ENCODE peak calls at places on chromosomes 1 and 21, in eight cellular contexts. I is activated T-cell treated with anti-CD3 and anti-CD28 coated beads for 4 hours, B is EL, E is astrocyte of the hippocampus, L is T-helper 22 cell, H is NCI-H1694, Y is astrocyte of the spinal cord, X is HEK293T. W is an unnamed sample.

GRCh38 chr1:36109041-36109679 is 15.9 kb downstream of the COL8A2 start:
- DNase-seq in Y (peak), I (no peak), E (peak), L (no peak), X (no peak), H (no peak), B (peak), W (peak)

GRCh38 chr21:45317401-45318145 is 29.9 kb upstream of the POFUT2 start:
- DNase-seq in H (no peak), L (no peak), X (no peak), I (no peak), B (peak), E (peak), Y (peak), W (peak)

GRCh38 chr1:35062518-35063196 is 16.5 kb upstream of the ZMYM1 start:
- DNase-seq in E (peak), B (peak), X (no peak), Y (peak), I (no peak), H (no peak), L (no peak), W (no peak)

GRCh38 chr1:113140588-113141446 is 67.8 kb downstream of the LRIG2 start:
- DNase-seq in X (peak), L (peak), Y (peak), I (peak), B (peak), E (peak), H (peak), W (peak)

GRCh38 chr1:224819861-224820260 is 109.6 kb upstream of the DNAH14 start:
- DNase-seq in I (no peak), H (no peak), L (no peak), E (no peak), Y (no peak), B (no peak), X (no peak), W (no peak)

GRCh38 chr1:222940903-222941302 is 126.1 kb downstream of the DISP1 start:
- DNase-seq in E (no peak), H (no peak), B (no peak), I (no peak), Y (no peak), X (no peak), L (no peak), W (no peak)

GRCh38 chr1:215637041-215637573 is 70.0 kb downstream of the KCTD3 start:
- DNase-seq in H (no peak), X (no peak), B (peak), E (peak), I (no peak), Y (peak), L (no peak), W (peak)

GRCh38 chr21:38822754-38823374 is 17.1 kb downstream of the ETS2 start:
- DNase-seq in B (no peak), L (no peak), Y (no peak), E (no peak), I (no peak), H (no peak), X (no peak), W (no peak)

GRCh38 chr1:196887515-196888239 is at the start of gene CFHR4:
- DNase-seq in E (no peak), H (no peak), X (no peak), L (no peak), B (no peak), I (no peak), Y (no peak), W (no peak)

GRCh38 chr1:181482521-181483083 is 715 bp upstream of the CACNA1E start:
- DNase-seq in H (no peak), E (peak), X (peak), L (no peak), I (no peak), B (no peak), Y (no peak), W (peak)

GRCh38 chr1:8821084-8821483 is 3.6 kb upstream of the RERE start:
- DNase-seq in B (peak), L (no peak), E (no peak), X (no peak), Y (no peak), I (no peak), H (no peak), W (no peak)

W was measured in GM03348.